ENCODE peak calls at places on chromosomes 4 and X, in ten cellular contexts. K, A, B, G, Z, J, P, H, O and U are unnamed samples.

GRCh38 chr4:2891294-2891693 is 47.6 kb downstream of the ADD1 start:
- DNase-seq in K (peak), A (no peak), B (no peak), G (no peak), Z (no peak), J (peak), P (peak), H (no peak), O (no peak), U (peak)

GRCh38 chr4:104896623-104897296 is 249.9 kb upstream of the TET2 start:
- DNase-seq in K (no peak), A (no peak), B (no peak), G (no peak), Z (no peak), J (no peak), P (peak), H (no peak), O (no peak), U (peak)

GRCh38 chrX:63686878-63687714 is 97.9 kb downstream of the ARHGEF9 start:
- DNase-seq in K (peak), A (peak), B (no peak), G (no peak), Z (no peak), J (peak), P (peak), H (no peak), O (peak), U (peak)

GRCh38 chrX:2635366-2635765 is 55.7 kb upstream of the CD99 start:
- DNase-seq in K (no peak), A (no peak), B (no peak), G (no peak), Z (no peak), J (peak), P (peak), H (no peak), O (no peak), U (no peak)

GRCh38 chr4:143384381-143384994 is 47.8 kb downstream of the GAB1 start:
- DNase-seq in K (no peak), A (no peak), B (peak), G (peak), Z (no peak), J (peak), P (no peak), H (no peak), O (no peak), U (no peak)

GRCh38 chr4:3707423-3708102 is 58.6 kb upstream of the ADRA2C start:
- DNase-seq in K (no peak), A (no peak), B (no peak), G (peak), Z (no peak), J (no peak), P (no peak), H (no peak), O (no peak), U (no peak)

GRCh38 chr4:81164126-81164525 is 50.9 kb downstream of the PRKG2 start:
- DNase-seq in K (no peak), A (no peak), B (no peak), G (no peak), Z (no peak), J (no peak), P (no peak), H (no peak), O (no peak), U (no peak)

GRCh38 chr4:183987529-183987946 is 82.4 kb downstream of the STOX2 start:
- DNase-seq in K (peak), A (peak), B (peak), G (peak), Z (no peak), J (peak), P (peak), H (no peak), O (peak), U (peak)

GRCh38 chr4:126267689-126268088 is 952.9 kb downstream of the FAT4 start:
- DNase-seq in K (no peak), A (no peak), B (no peak), G (no peak), Z (no peak), J (peak), P (peak), H (no peak), O (no peak), U (no peak)

GRCh38 chr4:84501197-84501492 is 2.1 kb upstream of the NKX6-1 start:
- DNase-seq in K (no peak), A (peak), B (no peak), G (no peak), Z (no peak), J (no peak), P (no peak), H (no peak), O (peak), U (no peak)

GRCh38 chr4:23130845-23131244 is 438.1 kb downstream of the GBA3 start:
- DNase-seq in K (peak), A (no peak), B (no peak), G (no peak), Z (no peak), J (no peak), P (no peak), H (no peak), O (no peak), U (no peak)

GRCh38 chr4:158721680-158722079 is 1.5 kb downstream of the PPID start:
- DNase-seq in K (no peak), A (no peak), B (no peak), G (no peak), Z (no peak), J (no peak), P (no peak), H (no peak), O (no peak), U (no peak)

GRCh38 chrX:132876933-132877332 is 81.5 kb downstream of the HS6ST2 start:
- DNase-seq in K (no peak), A (no peak), B (no peak), G (no peak), Z (no peak), J (no peak), P (no peak), H (no peak), O (no peak), U (no peak)

GRCh38 chrX:48467331-48467761 is 2.7 kb downstream of the SLC38A5 start:
- DNase-seq in K (no peak), A (peak), B (no peak), G (no peak), Z (no peak), J (no peak), P (no peak), H (no peak), O (no peak), U (no peak)

GRCh38 chr4:67375291-67375690 is 170.0 kb downstream of the CENPC start:
- DNase-seq in K (no peak), A (no peak), B (no peak), G (no peak), Z (no peak), J (no peak), P (no peak), H (no peak), O (no peak), U (no peak)

GRCh38 chr4:152427971-152428370 is 107.9 kb downstream of the FBXW7 start:
- DNase-seq in K (no peak), A (no peak), B (no peak), G (no peak), Z (no peak), J (no peak), P (no peak), H (no peak), O (no peak), U (no peak)

GRCh38 chr4:128812360-128812958 is 3.0 kb downstream of the JADE1 start:
- DNase-seq in K (peak), A (no peak), B (peak), G (peak), Z (no peak), J (peak), P (peak), H (peak), O (peak), U (peak)

GRCh38 chr4:7132730-7133582 is 59.4 kb upstream of the SORCS2 start:
- DNase-seq in K (no peak), A (no peak), B (no peak), G (peak), Z (no peak), J (no peak), P (peak), H (no peak), O (no peak), U (peak)

GRCh38 chrX:136162827-136163427 is 15.6 kb downstream of the FHL1 start:
- DNase-seq in K (peak), A (peak), B (no peak), G (peak), Z (no peak), J (peak), P (peak), H (peak), O (peak), U (peak)

GRCh38 chr4:4555916-4556315 is 14.1 kb upstream of the STX18 start:
- DNase-seq in K (peak), A (no peak), B (no peak), G (no peak), Z (no peak), J (peak), P (peak), H (no peak), O (no peak), U (peak)

GRCh38 chr4:85672116-85672515 is 197.2 kb downstream of the ARHGAP24 start:
- DNase-seq in K (no peak), A (no peak), B (no peak), G (no peak), Z (no peak), J (no peak), P (no peak), H (no peak), O (no peak), U (no peak)

GRCh38 chrX:32483534-32484136 is 727.7 kb downstream of the DMD start:
- DNase-seq in K (no peak), A (no peak), B (no peak), G (no peak), Z (no peak), J (no peak), P (no peak), H (no peak), O (peak), U (no peak)

GRCh38 chrX:153708415-153708814 is 15.8 kb downstream of the BCAP31 start:
- DNase-seq in K (peak), A (peak), B (peak), G (peak), Z (no peak), J (peak), P (peak), H (no peak), O (peak), U (peak)

GRCh38 chr4:114807357-114807756 is 208.8 kb downstream of the UGT8 start:
- DNase-seq in K (no peak), A (no peak), B (no peak), G (no peak), Z (no peak), J (no peak), P (no peak), H (no peak), O (no peak), U (no peak)